ENCODE peak calls at places on chromosomes 11 and 22, in six cellular contexts. One of them, this sample, is unnamed.
A peak's percentile ranks its signal among the peaks of the same experiment; 100 is the strongest.

GRCh38 chr11:78277314-78277994 is 88.7 kb downstream of the USP35 start:
- DNase-seq in left ventricle myocardium inferior: no peak
- DNase-seq in CD4-positive, alpha-beta T cell: no peak
- DNase-seq in AG08396: no peak
- DNase-seq in SW 1271: no peak
- DNase-seq in heart left ventricle: no peak
- DNase-seq in this sample: no peak

GRCh38 chr22:49331223-49331815 is 496.4 kb downstream of the BRD1 start:
- DNase-seq in AG08396: no peak
- DNase-seq in left ventricle myocardium inferior: no peak
- DNase-seq in CD4-positive, alpha-beta T cell: no peak
- DNase-seq in heart left ventricle: no peak
- DNase-seq in SW 1271: no peak
- DNase-seq in this sample: no peak

GRCh38 chr11:133082453-133082781 is 449.9 kb downstream of the OPCML start:
- DNase-seq in heart left ventricle: peak; percentile 55
- DNase-seq in left ventricle myocardium inferior: peak; percentile 30
- DNase-seq in CD4-positive, alpha-beta T cell: no peak
- DNase-seq in AG08396: no peak
- DNase-seq in SW 1271: no peak
- DNase-seq in this sample: no peak

GRCh38 chr22:24503137-24503850 is 8.2 kb downstream of the UPB1 start:
- DNase-seq in heart left ventricle: peak; percentile 67
- DNase-seq in SW 1271: peak; percentile 18
- DNase-seq in CD4-positive, alpha-beta T cell: peak; percentile 53
- DNase-seq in left ventricle myocardium inferior: peak; percentile 65
- DNase-seq in AG08396: peak; percentile 81
- DNase-seq in this sample: peak; percentile 57

GRCh38 chr11:66692871-66693331 is 15.2 kb upstream of the RBM4B start:
- DNase-seq in heart left ventricle: no peak
- DNase-seq in SW 1271: no peak
- DNase-seq in CD4-positive, alpha-beta T cell: no peak
- DNase-seq in AG08396: no peak
- DNase-seq in left ventricle myocardium inferior: no peak
- DNase-seq in this sample: no peak

GRCh38 chr22:47401976-47402770 is 639.7 kb downstream of the TBC1D22A start:
- DNase-seq in CD4-positive, alpha-beta T cell: no peak
- DNase-seq in heart left ventricle: no peak
- DNase-seq in AG08396: no peak
- DNase-seq in left ventricle myocardium inferior: no peak
- DNase-seq in SW 1271: no peak
- DNase-seq in this sample: no peak

GRCh38 chr11:3089236-3090061 is 32.2 kb upstream of the CARS1 start:
- DNase-seq in heart left ventricle: no peak
- DNase-seq in left ventricle myocardium inferior: no peak
- DNase-seq in AG08396: peak; percentile 4
- DNase-seq in SW 1271: no peak
- DNase-seq in CD4-positive, alpha-beta T cell: no peak
- DNase-seq in this sample: no peak

GRCh38 chr11:110297082-110297725 is 790 bp upstream of the RDX start:
- DNase-seq in left ventricle myocardium inferior: no peak
- DNase-seq in CD4-positive, alpha-beta T cell: no peak
- DNase-seq in AG08396: peak; percentile 30
- DNase-seq in heart left ventricle: no peak
- DNase-seq in SW 1271: no peak
- DNase-seq in this sample: no peak

GRCh38 chr11:102168483-102168882 is 58.2 kb downstream of the YAP1 start:
- DNase-seq in SW 1271: peak; percentile 49
- DNase-seq in left ventricle myocardium inferior: no peak
- DNase-seq in CD4-positive, alpha-beta T cell: no peak
- DNase-seq in AG08396: no peak
- DNase-seq in heart left ventricle: no peak
- DNase-seq in this sample: peak; percentile 38

GRCh38 chr22:39518996-39519680 is 1.2 kb upstream of the ATF4 start:
- DNase-seq in left ventricle myocardium inferior: no peak
- DNase-seq in CD4-positive, alpha-beta T cell: no peak
- DNase-seq in heart left ventricle: no peak
- DNase-seq in SW 1271: peak; percentile 40
- DNase-seq in AG08396: peak; percentile 51
- DNase-seq in this sample: peak; percentile 65

GRCh38 chr22:25137577-25138525 is 61.8 kb upstream of the CRYBB3 start:
- DNase-seq in SW 1271: no peak
- DNase-seq in left ventricle myocardium inferior: no peak
- DNase-seq in CD4-positive, alpha-beta T cell: no peak
- DNase-seq in AG08396: no peak
- DNase-seq in heart left ventricle: no peak
- DNase-seq in this sample: no peak

GRCh38 chr11:123525511-123525918 is 95.4 kb downstream of the GRAMD1B start:
- DNase-seq in SW 1271: no peak
- DNase-seq in left ventricle myocardium inferior: no peak
- DNase-seq in CD4-positive, alpha-beta T cell: no peak
- DNase-seq in AG08396: no peak
- DNase-seq in heart left ventricle: no peak
- DNase-seq in this sample: no peak

GRCh38 chr11:113906038-113906437 is 1.4 kb downstream of the HTR3B start:
- DNase-seq in heart left ventricle: no peak
- DNase-seq in AG08396: peak; percentile 13
- DNase-seq in SW 1271: no peak
- DNase-seq in CD4-positive, alpha-beta T cell: no peak
- DNase-seq in left ventricle myocardium inferior: no peak
- DNase-seq in this sample: peak; percentile 12

GRCh38 chr11:102223859-102224258 is 93.4 kb upstream of the BIRC3 start:
- DNase-seq in SW 1271: no peak
- DNase-seq in AG08396: no peak
- DNase-seq in CD4-positive, alpha-beta T cell: no peak
- DNase-seq in left ventricle myocardium inferior: no peak
- DNase-seq in heart left ventricle: no peak
- DNase-seq in this sample: no peak

GRCh38 chr11:14357843-14358728 is 897 bp downstream of the RRAS2 start:
- DNase-seq in AG08396: peak; percentile 84
- DNase-seq in SW 1271: peak; percentile 65
- DNase-seq in CD4-positive, alpha-beta T cell: peak; percentile 17
- DNase-seq in left ventricle myocardium inferior: peak; percentile 43
- DNase-seq in heart left ventricle: peak; percentile 54
- DNase-seq in this sample: peak; percentile 79

GRCh38 chr11:71505001-71505400 is 22.1 kb upstream of the KRTAP5-7 start:
- DNase-seq in AG08396: no peak
- DNase-seq in SW 1271: no peak
- DNase-seq in heart left ventricle: no peak
- DNase-seq in CD4-positive, alpha-beta T cell: no peak
- DNase-seq in left ventricle myocardium inferior: no peak
- DNase-seq in this sample: no peak

GRCh38 chr11:32817181-32817842 is 12.4 kb upstream of the PRRG4 start:
- DNase-seq in AG08396: no peak
- DNase-seq in left ventricle myocardium inferior: no peak
- DNase-seq in CD4-positive, alpha-beta T cell: no peak
- DNase-seq in heart left ventricle: no peak
- DNase-seq in SW 1271: no peak
- DNase-seq in this sample: no peak

GRCh38 chr11:65559951-65560537 is 1.9 kb upstream of the LTBP3 start:
- DNase-seq in heart left ventricle: peak; percentile 56
- DNase-seq in CD4-positive, alpha-beta T cell: no peak
- DNase-seq in AG08396: no peak
- DNase-seq in left ventricle myocardium inferior: no peak
- DNase-seq in SW 1271: peak; percentile 83
- DNase-seq in this sample: peak; percentile 58

GRCh38 chr22:32745251-32745995 is 56.1 kb upstream of the TIMP3 start:
- DNase-seq in CD4-positive, alpha-beta T cell: no peak
- DNase-seq in heart left ventricle: peak; percentile 78
- DNase-seq in left ventricle myocardium inferior: peak; percentile 74
- DNase-seq in AG08396: peak; percentile 29
- DNase-seq in SW 1271: no peak
- DNase-seq in this sample: no peak

GRCh38 chr11:129932385-129933067 is 37.1 kb upstream of the NFRKB start:
- DNase-seq in heart left ventricle: no peak
- DNase-seq in CD4-positive, alpha-beta T cell: no peak
- DNase-seq in SW 1271: no peak
- DNase-seq in left ventricle myocardium inferior: no peak
- DNase-seq in AG08396: no peak
- DNase-seq in this sample: no peak

GRCh38 chr22:27344546-27344945 is 457.0 kb downstream of the MN1 start:
- DNase-seq in left ventricle myocardium inferior: no peak
- DNase-seq in AG08396: no peak
- DNase-seq in SW 1271: no peak
- DNase-seq in CD4-positive, alpha-beta T cell: no peak
- DNase-seq in heart left ventricle: no peak
- DNase-seq in this sample: no peak

GRCh38 chr11:797300-798092 is 585 bp downstream of the SLC25A22 start:
- DNase-seq in left ventricle myocardium inferior: peak; percentile 66
- DNase-seq in SW 1271: peak; percentile 74
- DNase-seq in heart left ventricle: peak; percentile 73
- DNase-seq in AG08396: peak; percentile 90
- DNase-seq in CD4-positive, alpha-beta T cell: peak; percentile 65
- DNase-seq in this sample: peak; percentile 66

GRCh38 chr22:38074181-38075104 is 9.5 kb downstream of the SLC16A8 start:
- DNase-seq in heart left ventricle: no peak
- DNase-seq in left ventricle myocardium inferior: no peak
- DNase-seq in SW 1271: no peak
- DNase-seq in CD4-positive, alpha-beta T cell: no peak
- DNase-seq in AG08396: no peak
- DNase-seq in this sample: no peak

GRCh38 chr22:37982938-37983859 is 1.2 kb downstream of the SOX10 start:
- DNase-seq in heart left ventricle: no peak
- DNase-seq in left ventricle myocardium inferior: no peak
- DNase-seq in CD4-positive, alpha-beta T cell: no peak
- DNase-seq in SW 1271: no peak
- DNase-seq in AG08396: no peak
- DNase-seq in this sample: no peak

GRCh38 chr22:44271010-44271500 is 41.7 kb downstream of the SHISAL1 start:
- DNase-seq in AG08396: no peak
- DNase-seq in SW 1271: no peak
- DNase-seq in left ventricle myocardium inferior: no peak
- DNase-seq in heart left ventricle: no peak
- DNase-seq in CD4-positive, alpha-beta T cell: no peak
- DNase-seq in this sample: no peak

GRCh38 chr22:35742342-35743100 is 24.8 kb downstream of the APOL5 start:
- DNase-seq in AG08396: peak; percentile 57
- DNase-seq in SW 1271: peak; percentile 69
- DNase-seq in heart left ventricle: no peak
- DNase-seq in left ventricle myocardium inferior: no peak
- DNase-seq in CD4-positive, alpha-beta T cell: no peak
- DNase-seq in this sample: peak; percentile 74

GRCh38 chr11:58923300-58923788 is 15.9 kb upstream of the GLYATL1 start:
- DNase-seq in CD4-positive, alpha-beta T cell: no peak
- DNase-seq in SW 1271: peak; percentile 4
- DNase-seq in left ventricle myocardium inferior: no peak
- DNase-seq in heart left ventricle: no peak
- DNase-seq in AG08396: peak; percentile 27
- DNase-seq in this sample: peak; percentile 86

GRCh38 chr11:14390669-14391068 is 31.7 kb upstream of the RRAS2 start:
- DNase-seq in CD4-positive, alpha-beta T cell: no peak
- DNase-seq in SW 1271: no peak
- DNase-seq in left ventricle myocardium inferior: no peak
- DNase-seq in AG08396: no peak
- DNase-seq in heart left ventricle: no peak
- DNase-seq in this sample: no peak

GRCh38 chr22:50739279-50739691 is 1.3 kb downstream of the ACR start:
- DNase-seq in heart left ventricle: no peak
- DNase-seq in SW 1271: no peak
- DNase-seq in AG08396: no peak
- DNase-seq in CD4-positive, alpha-beta T cell: no peak
- DNase-seq in left ventricle myocardium inferior: no peak
- DNase-seq in this sample: no peak

GRCh38 chr22:47247609-47248240 is 485.3 kb downstream of the TBC1D22A start:
- DNase-seq in AG08396: no peak
- DNase-seq in left ventricle myocardium inferior: no peak
- DNase-seq in CD4-positive, alpha-beta T cell: no peak
- DNase-seq in heart left ventricle: no peak
- DNase-seq in SW 1271: no peak
- DNase-seq in this sample: no peak

GRCh38 chr11:118156531-118157185 is 4.0 kb upstream of the SCN4B start:
- DNase-seq in SW 1271: no peak
- DNase-seq in heart left ventricle: no peak
- DNase-seq in left ventricle myocardium inferior: no peak
- DNase-seq in CD4-positive, alpha-beta T cell: no peak
- DNase-seq in AG08396: no peak
- DNase-seq in this sample: no peak

GRCh38 chr11:5282652-5283051 is 12.9 kb upstream of the HBE1 start:
- DNase-seq in AG08396: no peak
- DNase-seq in left ventricle myocardium inferior: no peak
- DNase-seq in SW 1271: no peak
- DNase-seq in CD4-positive, alpha-beta T cell: no peak
- DNase-seq in heart left ventricle: no peak
- DNase-seq in this sample: no peak

GRCh38 chr22:24424001-24424900 is 3.1 kb upstream of the ADORA2A start:
- DNase-seq in AG08396: peak; percentile 54
- DNase-seq in CD4-positive, alpha-beta T cell: peak; percentile 44
- DNase-seq in left ventricle myocardium inferior: no peak
- DNase-seq in heart left ventricle: peak; percentile 30
- DNase-seq in SW 1271: no peak
- DNase-seq in this sample: no peak